ENCODE peak calls at places on chromosomes 1 and 21, in ten cellular contexts. P, M, F, K, E, X, B, C, S and Y are unnamed samples.

GRCh38 chr1:2415801-2416208 is 3.4 kb upstream of the PEX10 start:
- DNase-seq in P (no peak), M (no peak), F (no peak), K (peak; percentile 85), E (no peak), X (no peak), B (no peak), C (no peak), S (no peak), Y (no peak)

GRCh38 chr1:113452921-113453770 is 62.8 kb downstream of the MAGI3 start:
- DNase-seq in P (peak; percentile 69), M (peak; percentile 65), F (no peak), K (no peak), E (no peak), X (peak; percentile 38), B (peak; percentile 21), C (peak; percentile 37), S (peak; percentile 3), Y (no peak)

GRCh38 chr1:64826991-64827390 is 82.1 kb downstream of the RAVER2 start:
- DNase-seq in P (no peak), M (no peak), F (no peak), K (no peak), E (no peak), X (no peak), B (no peak), C (no peak), S (no peak), Y (no peak)

GRCh38 chr1:8678688-8679410 is 138.6 kb downstream of the RERE start:
- DNase-seq in P (no peak), M (no peak), F (no peak), K (no peak), E (no peak), X (no peak), B (no peak), C (no peak), S (no peak), Y (no peak)

GRCh38 chr1:68339505-68339904 is 107.2 kb upstream of the WLS start:
- DNase-seq in P (no peak), M (peak; percentile 63), F (no peak), K (no peak), E (no peak), X (no peak), B (no peak), C (no peak), S (no peak), Y (no peak)

GRCh38 chr1:53379662-53380002 is 51.8 kb upstream of the LRP8 start:
- DNase-seq in P (no peak), M (no peak), F (no peak), K (no peak), E (no peak), X (no peak), B (no peak), C (no peak), S (no peak), Y (no peak)

GRCh38 chr1:24415910-24416665 is 486 bp downstream of the NIPAL3 start:
- DNase-seq in P (no peak), M (peak; percentile 47), F (no peak), K (no peak), E (no peak), X (peak; percentile 11), B (no peak), C (peak; percentile 65), S (no peak), Y (no peak)

GRCh38 chr1:229694053-229694693 is 68.1 kb downstream of the URB2 start:
- DNase-seq in P (peak; percentile 93), M (peak; percentile 30), F (no peak), K (no peak), E (no peak), X (no peak), B (no peak), C (peak; percentile 67), S (no peak), Y (peak; percentile 89)

GRCh38 chr1:216047821-216048220 is 375.4 kb downstream of the USH2A start:
- DNase-seq in P (peak; percentile 76), M (no peak), F (no peak), K (no peak), E (no peak), X (no peak), B (no peak), C (no peak), S (no peak), Y (no peak)

GRCh38 chr21:44948426-44949120 is 8.7 kb downstream of the SLX9 start:
- DNase-seq in P (no peak), M (no peak), F (no peak), K (no peak), E (no peak), X (no peak), B (no peak), C (no peak), S (no peak), Y (no peak)

GRCh38 chr1:227896710-227897655 is 50.7 kb downstream of the WNT9A start:
- DNase-seq in P (no peak), M (no peak), F (no peak), K (no peak), E (no peak), X (no peak), B (no peak), C (no peak), S (no peak), Y (no peak)

GRCh38 chr1:212388985-212389716 is 25.5 kb downstream of the PACC1 start:
- DNase-seq in P (no peak), M (no peak), F (no peak), K (no peak), E (no peak), X (no peak), B (no peak), C (no peak), S (no peak), Y (no peak)

GRCh38 chr1:205792946-205793673 is 17.8 kb upstream of the RAB29 start:
- DNase-seq in P (no peak), M (no peak), F (no peak), K (no peak), E (no peak), X (no peak), B (no peak), C (no peak), S (no peak), Y (no peak)

GRCh38 chr1:177209357-177209756 is 38.6 kb downstream of the BRINP2 start:
- DNase-seq in P (peak; percentile 73), M (peak; percentile 100), F (no peak), K (no peak), E (no peak), X (peak; percentile 73), B (peak; percentile 94), C (peak; percentile 100), S (peak; percentile 49), Y (no peak)

GRCh38 chr1:234541281-234541975 is 62.4 kb upstream of the TARBP1 start:
- DNase-seq in P (no peak), M (peak; percentile 93), F (no peak), K (no peak), E (no peak), X (no peak), B (no peak), C (peak; percentile 57), S (no peak), Y (no peak)